ENCODE peak calls at places on chromosome 16, in four cellular contexts. G is GM12878, L is K562, O is HepG2. C is an unnamed sample.

GRCh38 chr16:11196286-11196828 is 59.6 kb downstream of the SOCS1 start:
- DNase-seq in L (no peak), G (no peak), O (no peak), C (no peak)

GRCh38 chr16:80791411-80791810 is 13.0 kb downstream of the CDYL2 start:
- DNase-seq in L (no peak), G (no peak), O (no peak), C (no peak)

GRCh38 chr16:66516808-66517585 is 32.9 kb downstream of the TK2 start:
- DNase-seq in G (peak; percentile 98), O (peak; percentile 100), L (peak; percentile 98), C (no peak)

GRCh38 chr16:49654425-49654824 is 201.5 kb downstream of the ZNF423 start:
- DNase-seq in O (no peak), L (no peak), G (no peak), C (no peak)

GRCh38 chr16:74224828-74225227 is 71.8 kb upstream of the PSMD7 start:
- DNase-seq in L (no peak), O (no peak), G (no peak), C (no peak)

GRCh38 chr16:71894229-71894920 is 956 bp upstream of the IST1 start:
- DNase-seq in L (peak; percentile 73), G (no peak), O (peak; percentile 56), C (peak; percentile 15)

GRCh38 chr16:84396537-84397008 is 28.2 kb downstream of the ATP2C2 start:
- DNase-seq in O (no peak), L (no peak), G (no peak), C (no peak)

GRCh38 chr16:81634380-81635121 is 144.5 kb upstream of the PLCG2 start:
- DNase-seq in G (no peak), L (peak; percentile 85), O (no peak), C (peak; percentile 46)

GRCh38 chr16:4373356-4373908 is 1.8 kb downstream of the VASN start:
- DNase-seq in O (no peak), L (no peak), G (no peak), C (no peak)

GRCh38 chr16:67860589-67861398 is 12.1 kb upstream of the EDC4 start:
- DNase-seq in L (peak; percentile 41), G (no peak), O (no peak), C (no peak)

GRCh38 chr16:85251225-85251760 is 139.0 kb upstream of the CIBAR2 start:
- DNase-seq in O (no peak), G (no peak), L (no peak), C (no peak)

GRCh38 chr16:4704491-4704890 is 11.1 kb downstream of the NUDT16L1 start:
- DNase-seq in O (no peak), L (no peak), G (no peak), C (no peak)

GRCh38 chr16:87789437-87790277 is 23.9 kb upstream of the KLHDC4 start:
- DNase-seq in G (no peak), O (peak; percentile 95), L (no peak), C (no peak)

GRCh38 chr16:16075463-16076399 is 126.3 kb downstream of the ABCC1 start:
- DNase-seq in O (no peak), G (no peak), L (no peak), C (no peak)

GRCh38 chr16:12600536-12601256 is 203.0 kb downstream of the CPPED1 start:
- DNase-seq in G (no peak), L (no peak), O (no peak), C (no peak)

GRCh38 chr16:4984174-4985000 is 26.3 kb downstream of the SEC14L5 start:
- DNase-seq in L (no peak), G (no peak), O (no peak), C (no peak)

GRCh38 chr16:12323007-12323699 is 346.6 kb downstream of the SNX29 start:
- DNase-seq in O (no peak), G (peak; percentile 43), L (no peak), C (no peak)

GRCh38 chr16:81635336-81635947 is 143.6 kb upstream of the PLCG2 start:
- DNase-seq in L (no peak), G (no peak), O (no peak), C (no peak)

GRCh38 chr16:19400709-19401108 is 17.0 kb upstream of the TMC5 start:
- DNase-seq in O (no peak), G (no peak), L (peak; percentile 41), C (peak; percentile 18)

GRCh38 chr16:53703590-53704444 is at the start of the genes FTO and RPGRIP1L:
- DNase-seq in G (peak; percentile 98), O (peak; percentile 99), L (peak; percentile 98), C (peak; percentile 94)

GRCh38 chr16:82382521-82382920 is 212.5 kb upstream of the MPHOSPH6 start:
- DNase-seq in G (no peak), L (no peak), O (no peak), C (no peak)

GRCh38 chr16:82031116-82032084 is 3.7 kb upstream of the HSD17B2 start:
- DNase-seq in O (peak; percentile 71), L (peak; percentile 28), G (no peak), C (peak; percentile 46)

GRCh38 chr16:20137194-20137593 is 63.5 kb upstream of the GPR139 start:
- DNase-seq in G (no peak), O (no peak), L (no peak), C (no peak)

GRCh38 chr16:733382-734207 is 6.7 kb downstream of the HAGHL start:
- DNase-seq in L (peak; percentile 58), G (no peak), O (no peak), C (no peak)

GRCh38 chr16:67278773-67279295 is 498 bp upstream of the PLEKHG4 start:
- DNase-seq in L (peak; percentile 74), G (no peak), O (no peak), C (peak; percentile 57)

GRCh38 chr16:74748042-74748709 is 26.4 kb downstream of the FA2H start:
- DNase-seq in L (no peak), O (no peak), G (no peak), C (no peak)

GRCh38 chr16:27169511-27170071 is 33.7 kb upstream of the KDM8 start:
- DNase-seq in L (no peak), O (peak; percentile 53), G (peak; percentile 13), C (no peak)

GRCh38 chr16:75250089-75250808 is 1.2 kb downstream of the BCAR1 start:
- DNase-seq in O (no peak), L (no peak), G (no peak), C (no peak)

GRCh38 chr16:27633721-27634120 is 83.8 kb downstream of the KATNIP start:
- DNase-seq in G (no peak), O (no peak), L (no peak), C (no peak)

GRCh38 chr16:66107661-66108060 is 258.8 kb upstream of the CDH5 start:
- DNase-seq in G (no peak), L (no peak), O (no peak), C (no peak)

GRCh38 chr16:85512716-85513115 is 100.4 kb upstream of the GSE1 start:
- DNase-seq in G (no peak), O (no peak), L (no peak), C (no peak)

GRCh38 chr16:82891424-82891823 is 264.7 kb downstream of the CDH13 start:
- DNase-seq in G (no peak), L (no peak), O (no peak), C (no peak)

GRCh38 chr16:19808061-19808621 is 76.5 kb downstream of the GPRC5B start:
- DNase-seq in L (no peak), G (peak; percentile 49), O (no peak), C (no peak)

GRCh38 chr16:728131-728889 is 1.4 kb downstream of the HAGHL start:
- DNase-seq in L (peak; percentile 95), G (no peak), O (no peak), C (peak; percentile 69)

GRCh38 chr16:88472637-88473205 is 19.6 kb downstream of the ZFPM1 start:
- DNase-seq in L (peak; percentile 65), G (no peak), O (no peak), C (no peak)

GRCh38 chr16:70664325-70665112 is 18.2 kb downstream of the IL34 start:
- DNase-seq in G (no peak), O (no peak), L (no peak), C (no peak)

GRCh38 chr16:67486805-67487204 is 3.5 kb upstream of the AGRP start:
- DNase-seq in O (no peak), L (no peak), G (no peak), C (no peak)

GRCh38 chr16:53949716-53950410 is 245.9 kb downstream of the FTO start:
- DNase-seq in G (no peak), O (peak; percentile 18), L (no peak), C (no peak)

GRCh38 chr16:7688811-7689210 is 356.2 kb downstream of the RBFOX1 start:
- DNase-seq in O (no peak), L (no peak), G (no peak), C (no peak)

GRCh38 chr16:58608601-58609136 is 21.0 kb downstream of the CNOT1 start:
- DNase-seq in G (no peak), L (no peak), O (no peak), C (no peak)
- TF ChIP-seq FOXM1 in G (no peak), L (no peak), O (no peak), C (no peak)

GRCh38 chr16:1788708-1789100 is 4.8 kb downstream of the IGFALS start:
- DNase-seq in O (no peak), G (no peak), L (no peak), C (no peak)
- TF ChIP-seq BHLHE40 in O (no peak), G (no peak), L (no peak), C (no peak)

GRCh38 chr16:25013751-25014499 is 1.2 kb downstream of the ARHGAP17 start:
- DNase-seq in G (peak; percentile 80), L (peak; percentile 31), O (no peak), C (no peak)
- TF ChIP-seq SP1 in G (no peak), L (no peak), O (no peak), C (no peak)

GRCh38 chr16:9054460-9054859 is 37.0 kb upstream of the HAPSTR1 start:
- DNase-seq in O (no peak), L (no peak), G (no peak), C (no peak)
- TF ChIP-seq FOXM1 in O (no peak), L (no peak), G (no peak), C (no peak)

GRCh38 chr16:21989141-21989540 is 11.8 kb downstream of the PDZD9 start:
- DNase-seq in O (no peak), G (no peak), L (no peak), C (no peak)
- TF ChIP-seq BHLHE40 in O (no peak), G (no peak), L (no peak), C (no peak)

GRCh38 chr16:3189869-3190268 is 1.9 kb downstream of the OR1F1 start:
- DNase-seq in O (no peak), L (no peak), G (no peak), C (no peak)

GRCh38 chr16:3188675-3188924 is 596 bp downstream of the OR1F1 start:
- DNase-seq in G (no peak), O (no peak), L (no peak), C (no peak)

GRCh38 chr16:3187798-3188674 is at the start of gene OR1F1:
- DNase-seq in O (peak; percentile 71), G (no peak), L (peak; percentile 83), C (peak; percentile 34)

GRCh38 chr16:3190949-3191353 is 2.9 kb downstream of the OR1F1 start:
- DNase-seq in G (no peak), L (peak; percentile 50), O (peak; percentile 16), C (peak; percentile 32)

GRCh38 chr16:3188925-3189825 is 1.2 kb downstream of the OR1F1 start:
- DNase-seq in O (peak; percentile 60), L (peak; percentile 85), G (no peak), C (peak; percentile 50)
- TF ChIP-seq SP1 in O (no peak), L (peak; percentile 48), G (no peak), C (no peak)

DNA sequence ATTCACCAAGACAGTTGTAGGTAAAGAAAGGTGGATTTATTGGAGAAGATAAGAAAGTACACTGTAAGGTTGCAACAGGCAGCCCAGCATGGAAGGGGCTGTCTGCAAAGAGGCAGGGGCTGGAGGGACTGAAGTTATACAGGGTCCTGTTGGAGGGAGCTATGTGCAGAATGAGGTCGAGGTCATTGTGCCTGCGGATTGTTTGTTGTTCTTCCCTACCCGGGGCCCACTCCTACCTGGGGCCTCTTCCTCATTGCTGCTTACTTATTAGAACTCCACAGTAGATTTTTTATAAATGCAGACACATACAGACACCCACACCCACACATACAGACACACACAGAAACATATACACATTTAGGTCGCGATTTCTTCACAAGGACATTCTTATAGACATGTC is 466.2 kb downstream of the MAF start:
- DNase-seq in O (peak; percentile 7), L (no peak), G (no peak), C (no peak)
- TF ChIP-seq FOXM1 in O (no peak), L (no peak), G (no peak), C (no peak)